ENCODE peak calls at places on chromosomes 2 and 18, in four cellular contexts. T is ovary, H is dorsolateral prefrontal cortex, Z is astrocyte. X is an unnamed sample.

GRCh38 chr2:240427729-240428128 is 7.7 kb upstream of the GPC1 start:
- DNase-seq in T (peak), H (no peak), Z (no peak), X (no peak)

GRCh38 chr2:181411105-181411849 is 45.9 kb upstream of the ITGA4 start:
- DNase-seq in T (no peak), H (no peak), Z (no peak), X (no peak)

GRCh38 chr2:69604844-69605243 is 38.7 kb downstream of the AAK1 start:
- DNase-seq in T (no peak), H (no peak), Z (no peak), X (no peak)

GRCh38 chr2:239300871-239301742 is 99.7 kb downstream of the HDAC4 start:
- DNase-seq in T (peak), H (peak), Z (no peak), X (no peak)

GRCh38 chr18:49862656-49863385 is 49.5 kb upstream of the ACAA2 start:
- DNase-seq in T (no peak), H (no peak), Z (no peak), X (no peak)

GRCh38 chr18:6609882-6610281 is 119.6 kb upstream of the ARHGAP28 start:
- DNase-seq in T (no peak), H (no peak), Z (no peak), X (no peak)

GRCh38 chr2:71804251-71804650 is 343.4 kb downstream of the CYP26B1 start:
- DNase-seq in T (no peak), H (no peak), Z (no peak), X (no peak)

GRCh38 chr2:30400151-30400954 is 46.7 kb upstream of the LCLAT1 start:
- DNase-seq in T (no peak), H (no peak), Z (no peak), X (no peak)

GRCh38 chr2:22035333-22035964 is 911.7 kb downstream of the TDRD15 start:
- DNase-seq in T (no peak), H (no peak), Z (no peak), X (no peak)

GRCh38 chr18:40413160-40413559 is 1541.9 kb upstream of the PIK3C3 start:
- DNase-seq in T (no peak), H (peak), Z (peak), X (peak)

GRCh38 chr2:111702119-111702808 is 181.7 kb downstream of the ANAPC1 start:
- DNase-seq in T (no peak), H (no peak), Z (peak), X (peak)

GRCh38 chr2:201779996-201780673 is 598 bp downstream of the ALS2 start:
- DNase-seq in T (no peak), H (no peak), Z (no peak), X (peak)

GRCh38 chr2:242038166-242038927 is 168.8 kb downstream of the RTP5 start:
- DNase-seq in T (no peak), H (no peak), Z (no peak), X (no peak)

GRCh38 chr2:23624915-23625314 is 239.9 kb downstream of the KLHL29 start:
- DNase-seq in T (no peak), H (no peak), Z (no peak), X (no peak)

GRCh38 chr2:228657807-228658402 is 476.4 kb upstream of the SPHKAP start:
- DNase-seq in T (no peak), H (no peak), Z (peak), X (no peak)

GRCh38 chr2:85181093-85181685 is 48.0 kb downstream of the TCF7L1 start:
- DNase-seq in T (no peak), H (no peak), Z (no peak), X (no peak)

GRCh38 chr2:905091-905832 is 45.4 kb upstream of the SNTG2 start:
- DNase-seq in T (no peak), H (no peak), Z (no peak), X (no peak)

GRCh38 chr2:220043155-220043992 is 415.9 kb downstream of the SLC4A3 start:
- DNase-seq in T (no peak), H (no peak), Z (peak), X (no peak)

GRCh38 chr18:1150344-1150743 is 245.7 kb downstream of the ADCYAP1 start:
- DNase-seq in T (no peak), H (no peak), Z (no peak), X (no peak)
- H3K27ac ChIP-seq in T (no peak), H (no peak), Z (no peak), X (no peak)

DNA sequence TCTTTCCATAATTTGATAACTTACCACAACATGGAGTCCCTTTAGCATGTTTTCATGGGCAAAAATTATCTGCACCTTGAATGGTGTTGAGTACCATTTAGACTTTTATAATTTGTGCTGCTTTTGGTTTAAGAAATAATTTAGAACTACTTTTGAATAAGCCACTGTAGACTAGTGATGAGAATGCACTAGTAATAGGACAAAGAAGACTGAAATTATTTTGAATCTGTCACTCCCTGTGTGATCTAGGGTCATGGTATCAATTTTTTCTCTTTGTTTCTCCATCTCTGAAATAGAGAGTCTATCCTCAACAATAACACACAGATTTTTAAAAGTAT is 37.7 kb downstream of the EFEMP1 start:
- DNase-seq in T (no peak), H (no peak), Z (no peak), X (no peak)
- H3K27ac ChIP-seq in T (peak), H (no peak), Z (peak), X (no peak)

GRCh38 chr2:174666786-174667369 is 69.3 kb upstream of the WIPF1 start:
- DNase-seq in T (no peak), H (peak), Z (no peak), X (no peak)
- H3K27ac ChIP-seq in T (no peak), H (peak), Z (no peak), X (peak)

GRCh38 chr2:27921880-27922589 is 31.5 kb downstream of the BABAM2 start:
- DNase-seq in T (no peak), H (no peak), Z (no peak), X (no peak)

GRCh38 chr2:27916293-27917015 is 25.9 kb downstream of the BABAM2 start:
- DNase-seq in T (no peak), H (no peak), Z (no peak), X (no peak)

GRCh38 chr2:27921424-27921823 is 30.9 kb downstream of the BABAM2 start:
- DNase-seq in T (no peak), H (no peak), Z (no peak), X (no peak)

GRCh38 chr2:27922842-27923241 is 32.3 kb downstream of the BABAM2 start:
- DNase-seq in T (no peak), H (no peak), Z (no peak), X (no peak)

DNA sequence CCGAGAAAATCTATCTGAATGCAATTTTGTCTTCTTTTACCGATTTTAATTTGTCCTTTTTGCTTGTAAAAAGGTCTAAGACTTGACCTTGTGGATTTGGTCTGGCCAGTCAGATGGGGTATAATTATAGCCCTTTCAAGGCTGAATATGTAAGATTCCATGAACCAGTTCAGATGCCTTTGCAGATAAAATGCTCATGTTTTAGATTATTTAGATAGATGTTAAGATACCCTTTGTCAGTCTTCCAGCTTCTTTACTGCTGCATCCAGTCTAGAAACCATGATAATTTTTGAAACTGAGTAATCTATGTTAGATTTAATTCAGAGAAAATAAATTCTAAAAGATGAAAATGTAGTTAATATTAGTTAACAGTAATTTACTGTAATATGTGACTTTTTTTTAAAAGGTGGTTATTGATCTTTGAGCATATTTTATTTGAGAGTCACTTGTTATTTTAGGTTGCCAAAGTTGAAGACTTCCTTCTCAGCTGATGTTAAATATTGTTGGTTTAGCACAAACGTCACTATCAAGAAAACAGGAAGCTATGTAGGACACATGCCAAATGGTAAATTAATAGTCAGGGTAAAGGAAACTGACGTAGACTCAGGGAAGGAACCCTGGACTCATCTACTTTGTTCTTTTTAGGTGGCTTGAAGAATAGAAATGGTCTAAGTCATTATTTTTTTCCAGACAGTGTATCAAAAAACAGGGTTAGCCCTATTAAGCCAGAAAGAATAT is 29.8 kb downstream of the BABAM2 start:
- DNase-seq in T (no peak), H (no peak), Z (peak), X (no peak)
- H3K27ac ChIP-seq in T (no peak), H (peak), Z (no peak), X (no peak)

GRCh38 chr2:121014876-121015275 is 270.1 kb downstream of the TFCP2L1 start:
- DNase-seq in T (no peak), H (no peak), Z (no peak), X (no peak)
- H3K27ac ChIP-seq in T (no peak), H (no peak), Z (no peak), X (no peak)

DNA sequence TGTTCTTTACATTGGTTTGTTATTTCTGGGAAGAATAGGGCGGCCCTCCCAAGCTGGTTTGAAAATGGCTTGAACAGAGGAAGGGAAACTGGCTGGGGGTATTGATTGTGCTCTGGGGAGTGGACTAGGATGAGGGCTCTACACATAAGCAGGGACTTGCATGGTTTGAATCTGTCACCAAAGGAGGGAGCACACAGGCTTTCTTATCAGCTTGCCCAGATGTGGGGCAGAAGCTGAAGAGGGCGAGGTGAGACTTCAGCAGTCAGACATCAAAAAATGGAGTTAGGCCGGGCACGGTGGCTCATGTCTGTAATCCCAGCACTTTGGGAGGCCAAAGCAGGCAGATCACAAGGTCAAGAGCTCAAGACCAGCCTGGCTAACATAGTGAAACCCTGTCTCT is 7.2 kb upstream of the RAB12 start:
- DNase-seq in T (no peak), H (no peak), Z (no peak), X (no peak)
- H3K27ac ChIP-seq in T (no peak), H (no peak), Z (no peak), X (no peak)

GRCh38 chr18:58671941-58672565 is 788 bp downstream of the MALT1 start:
- DNase-seq in T (no peak), H (no peak), Z (peak), X (no peak)

GRCh38 chr18:58669731-58670379 is 1.4 kb upstream of the MALT1 start:
- DNase-seq in T (no peak), H (no peak), Z (peak), X (no peak)

GRCh38 chr18:58668897-58669296 is 2.4 kb upstream of the MALT1 start:
- DNase-seq in T (no peak), H (no peak), Z (peak), X (no peak)

GRCh38 chr18:58671122-58671940 is at the start of gene MALT1:
- DNase-seq in T (peak), H (peak), Z (peak), X (peak)

GRCh38 chr18:58670561-58671121 is 624 bp upstream of the MALT1 start:
- DNase-seq in T (no peak), H (no peak), Z (peak), X (no peak)
- H3K27ac ChIP-seq in T (peak), H (peak), Z (peak), X (peak)

DNA sequence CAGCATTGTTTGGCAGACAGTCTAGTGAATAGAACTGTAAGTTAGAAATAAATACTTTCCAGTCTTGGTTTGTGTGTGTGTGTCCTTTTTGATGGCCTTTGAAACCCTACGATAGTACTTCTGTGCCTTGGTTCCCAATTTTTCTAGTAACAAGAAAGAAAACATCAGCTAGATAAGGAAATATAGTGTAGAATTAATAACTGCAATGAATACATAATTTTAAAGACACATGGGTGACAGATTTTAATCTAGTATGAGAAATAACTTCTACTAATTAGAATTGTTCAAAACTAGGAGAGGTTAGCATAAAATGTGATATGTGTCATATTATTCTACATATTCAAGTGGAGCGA is 44.5 kb upstream of the NEMP2 start:
- DNase-seq in T (no peak), H (no peak), Z (no peak), X (no peak)
- H3K27ac ChIP-seq in T (no peak), H (no peak), Z (no peak), X (no peak)

GRCh38 chr18:21452381-21452780 is 148.1 kb downstream of the ESCO1 start:
- DNase-seq in T (no peak), H (no peak), Z (no peak), X (no peak)
- H3K27ac ChIP-seq in T (no peak), H (no peak), Z (no peak), X (no peak)